ENCODE peak calls at places on chromosomes 11 and 22, in nine cellular contexts. L is globus pallidus; M is progenitor cell of endocrine pancreas; X is stimulated activated CD8-positive, alpha-beta memory T cell treated with anti-CD3 and anti-CD28 coated beads, Interleukin-4, amount 100 ng/mL, for 1 hour; P is psoas muscle; W is IMR-90; J is fibroblast of the conjunctiva; R is activated T-helper 1 cell treated with anti-CD3 and anti-CD28 coated beads, Interleukin-12 subunit alpha, Interleukin-12 subunit beta, Interleukin-2, Interleukin-4 antibody, amounts not matched to agents 30 ng/mL and 10 ng/mL and 1 ng/mL, durations not matched to agents 14 hours and 24 hours and 36 hours; F is SK-MEL-5. I is an unnamed sample.

GRCh38 chr22:38953577-38954413 is 3.6 kb upstream of the APOBEC3A start:
- DNase-seq in L (no peak), W (no peak), J (no peak), P (no peak), M (no peak), X (no peak), R (peak), F (no peak), I (no peak)

GRCh38 chr11:122822241-122822640 is 16.1 kb upstream of the CRTAM start:
- DNase-seq in W (no peak), R (no peak), M (no peak), P (no peak), X (no peak), L (no peak), J (no peak), F (no peak), I (no peak)

GRCh38 chr11:61911701-61912529 is 5.5 kb downstream of the RAB3IL1 start:
- DNase-seq in R (no peak), W (no peak), F (no peak), L (no peak), P (no peak), J (no peak), M (no peak), X (no peak), I (no peak)

GRCh38 chr11:114124601-114125144 is 65.2 kb downstream of the ZBTB16 start:
- DNase-seq in M (no peak), X (no peak), L (no peak), P (peak), W (no peak), R (no peak), F (no peak), J (no peak), I (no peak)

GRCh38 chr22:25282346-25282670 is 62.9 kb downstream of the CRYBB2 start:
- DNase-seq in R (no peak), L (no peak), M (no peak), X (no peak), J (no peak), F (no peak), W (no peak), P (no peak), I (no peak)

GRCh38 chr11:34165786-34166557 is 60.5 kb downstream of the NAT10 start:
- DNase-seq in J (no peak), X (no peak), R (no peak), M (no peak), F (no peak), L (no peak), W (no peak), P (peak), I (no peak)

GRCh38 chr11:64996710-64997380 is at the start of gene BATF2:
- DNase-seq in P (peak), X (no peak), M (no peak), F (peak), J (no peak), L (peak), W (peak), R (no peak), I (peak)

GRCh38 chr11:118319031-118319814 is 14.7 kb downstream of the CD3E start:
- DNase-seq in L (peak), X (no peak), J (no peak), M (no peak), R (no peak), W (no peak), P (no peak), F (no peak), I (no peak)

GRCh38 chr11:94780432-94780831 is 12.3 kb downstream of the AMOTL1 start:
- DNase-seq in F (no peak), X (no peak), J (no peak), M (no peak), L (no peak), P (no peak), W (no peak), R (no peak), I (no peak)

GRCh38 chr11:102760355-102761035 is 19.9 kb downstream of the MMP10 start:
- DNase-seq in M (no peak), J (peak), W (peak), L (no peak), R (no peak), X (no peak), F (no peak), P (no peak), I (peak)

GRCh38 chr11:109984634-109985289 is 108.4 kb upstream of the ZC3H12C start:
- DNase-seq in R (no peak), J (no peak), M (no peak), X (no peak), W (no peak), L (no peak), P (no peak), F (no peak), I (no peak)

GRCh38 chr22:25362215-25362882 is 142.9 kb downstream of the CRYBB2 start:
- DNase-seq in M (peak), W (peak), R (peak), L (peak), J (no peak), F (peak), P (peak), X (peak), I (peak)

GRCh38 chr11:92727123-92727522 is 242.3 kb upstream of the MTNR1B start:
- DNase-seq in L (no peak), M (no peak), R (no peak), X (no peak), W (no peak), F (no peak), P (no peak), J (no peak), I (no peak)

GRCh38 chr11:64207247-64208085 is 945 bp downstream of the FERMT3 start:
- DNase-seq in P (peak), J (no peak), F (no peak), X (peak), M (no peak), R (peak), L (no peak), W (peak), I (no peak)

GRCh38 chr22:26484360-26484706 is 656 bp downstream of the SRRD start:
- DNase-seq in M (no peak), L (no peak), X (no peak), F (peak), J (no peak), P (no peak), W (peak), R (no peak), I (no peak)

GRCh38 chr11:75577198-75577597 is 15.1 kb downstream of the SERPINH1 start:
- DNase-seq in L (no peak), W (peak), X (peak), J (no peak), P (peak), F (peak), R (no peak), M (no peak), I (peak)

GRCh38 chr11:57321996-57322880 is 2.5 kb downstream of the TNKS1BP1 start:
- DNase-seq in P (peak), W (peak), M (no peak), F (peak), J (peak), R (no peak), L (peak), X (no peak), I (peak)

GRCh38 chr11:99505319-99505718 is 484.6 kb downstream of the CNTN5 start:
- DNase-seq in X (no peak), F (no peak), P (no peak), J (peak), M (no peak), L (no peak), R (no peak), W (peak), I (no peak)

GRCh38 chr11:46489668-46490560 is 98.3 kb upstream of the CHRM4 start:
- DNase-seq in R (peak), F (peak), L (no peak), M (no peak), J (peak), P (no peak), X (no peak), W (peak), I (peak)

GRCh38 chr22:22348127-22348814 is 103.7 kb downstream of the VPREB1 start:
- DNase-seq in J (no peak), L (peak), W (no peak), M (no peak), F (peak), X (no peak), R (no peak), P (no peak), I (peak)

GRCh38 chr11:1549355-1550330 is 22.4 kb downstream of the DUSP8 start:
- DNase-seq in J (no peak), F (peak), X (no peak), R (no peak), L (peak), W (no peak), P (no peak), M (no peak), I (no peak)

GRCh38 chr22:22896601-22897000 is 9.0 kb downstream of the IGLL5 start:
- DNase-seq in X (no peak), L (no peak), W (no peak), F (no peak), J (no peak), M (no peak), R (no peak), P (no peak), I (no peak)

GRCh38 chr11:112881461-112881860 is 79.8 kb upstream of the NCAM1 start:
- DNase-seq in F (peak), X (no peak), P (peak), M (peak), W (no peak), J (peak), L (peak), R (no peak), I (peak)

GRCh38 chr22:37198290-37199102 is 10.4 kb upstream of the C1QTNF6 start:
- DNase-seq in X (peak), J (peak), W (peak), M (peak), F (peak), R (peak), P (peak), L (peak), I (peak)

GRCh38 chr22:30909306-30909705 is 59.3 kb downstream of the MORC2 start:
- DNase-seq in X (no peak), J (no peak), F (no peak), W (no peak), R (no peak), P (no peak), M (no peak), L (no peak), I (no peak)

GRCh38 chr11:33689089-33689488 is 11.5 kb downstream of the C11orf91 start:
- DNase-seq in X (no peak), J (no peak), R (no peak), L (no peak), F (no peak), P (no peak), W (no peak), M (no peak), I (no peak)

GRCh38 chr11:70460111-70460510 is 61.8 kb downstream of the CTTN start:
- DNase-seq in R (no peak), F (no peak), L (no peak), W (no peak), M (no peak), P (no peak), X (no peak), J (no peak), I (no peak)

GRCh38 chr22:21866821-21867527 is 471 bp downstream of the MAPK1 start:
- DNase-seq in L (peak), P (no peak), W (no peak), J (no peak), M (peak), F (no peak), X (no peak), R (peak), I (peak)

GRCh38 chr11:108115495-108116140 is 5.7 kb upstream of the ACAT1 start:
- DNase-seq in M (no peak), R (no peak), F (peak), J (peak), W (peak), X (no peak), P (peak), L (peak), I (peak)

GRCh38 chr22:19043111-19044085 is 78.8 kb downstream of the DGCR2 start:
- DNase-seq in J (no peak), X (no peak), P (no peak), F (no peak), L (no peak), M (no peak), W (peak), R (no peak), I (no peak)

GRCh38 chr11:10982695-10983492 is 125.0 kb upstream of the ZBED5 start:
- DNase-seq in X (no peak), P (no peak), J (no peak), W (no peak), M (no peak), L (no peak), R (no peak), F (no peak), I (no peak)

GRCh38 chr11:8928981-8929615 is 3.6 kb downstream of the C11orf16 start:
- DNase-seq in P (no peak), W (peak), L (no peak), R (no peak), F (no peak), M (no peak), J (no peak), X (no peak), I (no peak)

I was measured in cerebellar cortex.